ENCODE peak calls at places on chromosome 3, in ten cellular contexts. S is lower leg skin, E is tibial nerve, J is breast epithelium, B is heart left ventricle, C is upper lobe of left lung, G is right lobe of liver, V is A549, X is thyroid gland, L is IMR-90. I is an unnamed sample.

GRCh38 chr3:185796431-185797107 is 28.3 kb downstream of the IGF2BP2 start:
- DNase-seq in S (no peak), E (no peak), J (no peak), B (no peak), C (no peak), G (no peak), V (peak), X (peak), L (peak), I (peak)

GRCh38 chr3:85161544-85161943 is 202.8 kb downstream of the CADM2 start:
- DNase-seq in S (no peak), E (no peak), J (no peak), B (no peak), C (no peak), G (no peak), V (peak), X (no peak), L (no peak), I (no peak)

GRCh38 chr3:40490916-40491315 is 14.0 kb downstream of the ZNF619 start:
- DNase-seq in S (no peak), E (no peak), J (no peak), B (no peak), C (no peak), G (no peak), V (no peak), X (no peak), L (peak), I (no peak)

GRCh38 chr3:106257172-106257571 is 388.4 kb upstream of the CBLB start:
- DNase-seq in S (no peak), E (no peak), J (no peak), B (no peak), C (no peak), G (no peak), V (no peak), X (no peak), L (no peak), I (no peak)

GRCh38 chr3:42653560-42654330 is at the start of gene ZBTB47:
- DNase-seq in S (peak), E (peak), J (peak), B (peak), C (peak), G (peak), V (no peak), X (peak), L (no peak), I (peak)

GRCh38 chr3:77563012-77563411 is 523.1 kb downstream of the ROBO2 start:
- DNase-seq in S (no peak), E (no peak), J (no peak), B (no peak), C (no peak), G (no peak), V (no peak), X (no peak), L (no peak), I (no peak)

GRCh38 chr3:104564045-104564643 is 802.6 kb upstream of the ALCAM start:
- DNase-seq in S (no peak), E (peak), J (peak), B (no peak), C (no peak), G (no peak), V (peak), X (peak), L (peak), I (peak)

GRCh38 chr3:144415492-144415891 is 443.9 kb downstream of the DIPK2A start:
- DNase-seq in S (no peak), E (no peak), J (no peak), B (no peak), C (no peak), G (no peak), V (no peak), X (no peak), L (no peak), I (no peak)

GRCh38 chr3:152719264-152719663 is 115.7 kb upstream of the P2RY1 start:
- DNase-seq in S (no peak), E (no peak), J (no peak), B (no peak), C (no peak), G (no peak), V (no peak), X (no peak), L (peak), I (no peak)

GRCh38 chr3:9951962-9952805 is at the start of gene PRRT3:
- DNase-seq in S (no peak), E (no peak), J (no peak), B (no peak), C (peak), G (no peak), V (no peak), X (peak), L (peak), I (no peak)

GRCh38 chr3:45864760-45865567 is 21.4 kb upstream of the CCR9 start:
- DNase-seq in S (no peak), E (no peak), J (no peak), B (no peak), C (no peak), G (no peak), V (no peak), X (no peak), L (no peak), I (no peak)

GRCh38 chr3:122618614-122619013 is 41.2 kb downstream of the PARP15 start:
- DNase-seq in S (no peak), E (no peak), J (no peak), B (no peak), C (no peak), G (no peak), V (no peak), X (no peak), L (no peak), I (no peak)

GRCh38 chr3:122621112-122621511 is 43.7 kb downstream of the PARP15 start:
- DNase-seq in S (no peak), E (no peak), J (no peak), B (no peak), C (no peak), G (no peak), V (no peak), X (no peak), L (no peak), I (no peak)

GRCh38 chr3:122619040-122619439 is 41.6 kb downstream of the PARP15 start:
- DNase-seq in S (no peak), E (no peak), J (no peak), B (no peak), C (no peak), G (no peak), V (no peak), X (no peak), L (no peak), I (no peak)

GRCh38 chr3:122623430-122623829 is 46.0 kb downstream of the PARP15 start:
- DNase-seq in S (no peak), E (no peak), J (no peak), B (no peak), C (no peak), G (no peak), V (no peak), X (no peak), L (no peak), I (no peak)

DNA sequence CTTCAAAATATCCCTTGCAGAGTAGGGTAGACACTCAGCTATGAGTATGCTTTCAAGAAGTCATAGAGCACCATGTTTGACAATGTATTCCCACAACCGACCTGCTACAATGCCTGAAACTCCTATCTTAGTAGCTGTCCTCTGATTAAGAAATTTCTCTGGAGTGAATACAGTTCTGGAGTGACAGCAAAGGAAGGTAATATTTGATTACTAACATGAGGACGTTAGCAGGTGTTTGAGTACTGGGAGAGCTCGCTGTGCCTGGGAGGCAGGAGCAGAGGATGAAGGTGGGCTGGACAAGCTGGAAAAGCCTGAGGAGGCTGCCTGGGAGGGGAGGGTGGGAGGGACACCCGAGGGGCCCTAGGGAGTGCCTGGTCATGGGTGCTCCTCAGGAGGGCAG is 42.9 kb downstream of the PARP15 start:
- DNase-seq in S (no peak), E (no peak), J (no peak), B (no peak), C (no peak), G (no peak), V (no peak), X (no peak), L (no peak), I (no peak)
- TF ChIP-seq CTCF in S (no peak), E (no peak), J (no peak), B (no peak), C (no peak), G (no peak), V (no peak), X (no peak), L (no peak), I (no peak)

GRCh38 chr3:131381445-131382291 is at the start of gene NUDT16:
- DNase-seq in S (peak), E (peak), J (peak), B (peak), C (peak), G (peak), V (peak), X (peak), L (peak), I (peak)
- TF ChIP-seq POLR2A in S (peak), E (peak), J (peak), B (peak), C (peak), G (peak), V (peak), X (peak), L (peak), I (peak)

DNA sequence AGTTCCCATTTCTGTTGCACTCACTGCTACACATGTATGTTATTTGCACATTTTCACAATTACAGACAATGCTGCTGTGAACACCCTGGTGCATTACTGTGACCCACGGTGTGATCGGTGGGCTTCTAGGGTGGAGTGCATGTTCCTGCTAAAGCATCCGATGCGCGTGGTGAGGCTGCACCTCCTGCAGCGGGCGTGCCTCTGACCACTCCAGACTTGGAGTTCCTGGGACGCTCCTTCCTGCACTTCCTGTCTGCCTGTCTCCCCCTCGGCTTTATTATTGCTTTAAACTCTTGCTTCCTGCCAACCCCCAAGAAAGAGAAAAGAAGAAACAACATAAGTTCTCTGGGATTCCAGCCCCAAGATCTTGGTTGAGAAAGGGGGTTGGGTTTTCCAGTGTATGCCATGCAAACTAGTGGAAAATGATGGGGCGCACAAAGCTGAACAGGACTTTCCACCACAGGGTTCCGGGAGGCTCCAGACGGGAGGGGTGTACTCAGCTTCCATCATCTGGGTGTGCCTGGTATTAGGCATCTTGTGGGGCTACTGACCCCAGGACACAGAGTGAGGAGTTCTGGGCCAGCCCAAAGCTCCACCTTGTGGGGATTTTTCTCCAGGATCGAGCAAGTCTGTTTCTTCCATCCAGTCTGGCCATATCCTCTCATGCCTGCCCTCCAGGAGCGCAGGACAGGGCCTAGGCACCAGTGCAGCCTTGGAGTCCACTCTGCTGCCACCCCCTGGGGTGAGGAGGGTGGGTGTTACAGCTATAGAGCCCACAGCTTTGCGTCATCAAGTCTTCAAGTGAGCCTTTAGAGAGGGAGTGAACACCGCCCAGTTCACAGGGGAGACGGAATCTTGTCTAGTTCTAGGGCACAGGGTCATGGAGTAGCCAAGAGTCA is 11.2 kb downstream of the RPL32 start:
- DNase-seq in S (no peak), E (no peak), J (no peak), B (no peak), C (no peak), G (no peak), V (no peak), X (no peak), L (no peak), I (no peak)
- TF ChIP-seq CTCF in S (no peak), E (no peak), J (no peak), B (no peak), C (no peak), G (no peak), V (peak), X (no peak), L (peak), I (no peak)

DNA sequence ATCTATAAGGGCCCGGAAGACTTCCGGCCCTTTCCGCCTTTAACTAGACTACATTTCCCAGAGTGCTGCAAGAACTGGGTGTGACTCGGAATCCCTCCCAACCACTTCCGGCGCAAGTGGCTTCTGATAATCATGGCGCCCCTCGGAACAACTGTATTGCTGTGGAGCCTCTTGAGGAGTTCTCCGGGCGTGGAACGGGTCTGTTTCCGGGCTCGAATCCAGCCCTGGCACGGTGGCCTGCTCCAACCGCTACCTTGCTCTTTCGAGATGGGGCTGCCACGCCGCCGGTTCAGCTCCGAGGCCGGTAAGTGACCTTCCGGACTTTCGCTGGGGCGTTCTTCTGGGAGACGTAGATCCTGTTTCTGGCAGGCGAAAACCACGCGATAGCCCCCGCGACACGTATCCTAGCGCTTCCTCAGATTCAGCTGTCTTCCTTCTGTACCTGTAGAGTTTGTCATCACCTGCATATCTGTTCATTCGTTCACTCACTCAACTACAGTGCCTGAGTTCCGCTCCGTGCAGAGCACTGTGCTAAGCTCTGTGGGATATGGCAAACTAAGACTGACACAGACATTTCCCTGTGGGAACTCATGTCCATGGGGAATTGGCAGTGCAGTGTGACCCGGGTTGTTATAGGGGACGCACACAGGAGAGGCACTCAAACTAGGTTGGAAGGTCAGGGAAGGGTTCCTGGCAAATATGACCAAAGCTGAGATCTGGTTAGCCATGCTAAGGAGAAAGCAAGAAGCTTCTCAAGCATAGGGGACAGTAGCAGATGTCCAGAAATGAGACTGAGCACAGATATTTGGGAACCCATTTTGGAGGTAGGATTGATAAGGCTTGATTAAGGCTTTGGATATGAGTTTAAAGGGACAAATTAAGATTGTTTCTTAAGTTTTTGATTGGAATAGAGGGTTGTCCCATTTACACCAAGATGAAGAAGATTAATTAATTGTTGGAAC is at the start of gene MRPS22:
- DNase-seq in S (peak), E (peak), J (peak), B (peak), C (peak), G (peak), V (peak), X (peak), L (peak), I (peak)
- TF ChIP-seq POLR2A in S (no peak), E (no peak), J (no peak), B (no peak), C (no peak), G (peak), V (peak), X (no peak), L (peak), I (peak)

DNA sequence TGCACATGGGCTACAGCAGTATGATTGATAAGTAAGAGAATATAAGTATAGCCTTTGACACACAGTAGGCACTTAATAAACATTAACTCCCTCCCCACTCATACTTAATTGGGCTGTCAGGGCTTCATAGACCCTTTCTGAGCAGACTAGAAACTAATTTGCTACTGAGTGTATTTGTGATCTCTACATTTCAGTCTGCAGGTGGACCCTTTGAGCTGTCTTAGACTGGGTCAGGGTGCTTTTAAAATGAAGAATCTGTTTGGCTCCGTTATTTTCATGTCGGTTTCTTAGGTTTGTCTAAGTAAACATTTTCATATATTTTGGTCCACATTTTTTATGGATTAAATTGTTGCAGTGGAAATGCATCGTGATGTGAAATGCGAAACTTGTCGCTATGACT is 50.3 kb upstream of the SELENOK start:
- DNase-seq in S (no peak), E (no peak), J (no peak), B (no peak), C (no peak), G (no peak), V (no peak), X (no peak), L (no peak), I (no peak)
- TF ChIP-seq CTCF in S (no peak), E (no peak), J (no peak), B (no peak), C (no peak), G (no peak), V (no peak), X (no peak), L (no peak), I (no peak)

DNA sequence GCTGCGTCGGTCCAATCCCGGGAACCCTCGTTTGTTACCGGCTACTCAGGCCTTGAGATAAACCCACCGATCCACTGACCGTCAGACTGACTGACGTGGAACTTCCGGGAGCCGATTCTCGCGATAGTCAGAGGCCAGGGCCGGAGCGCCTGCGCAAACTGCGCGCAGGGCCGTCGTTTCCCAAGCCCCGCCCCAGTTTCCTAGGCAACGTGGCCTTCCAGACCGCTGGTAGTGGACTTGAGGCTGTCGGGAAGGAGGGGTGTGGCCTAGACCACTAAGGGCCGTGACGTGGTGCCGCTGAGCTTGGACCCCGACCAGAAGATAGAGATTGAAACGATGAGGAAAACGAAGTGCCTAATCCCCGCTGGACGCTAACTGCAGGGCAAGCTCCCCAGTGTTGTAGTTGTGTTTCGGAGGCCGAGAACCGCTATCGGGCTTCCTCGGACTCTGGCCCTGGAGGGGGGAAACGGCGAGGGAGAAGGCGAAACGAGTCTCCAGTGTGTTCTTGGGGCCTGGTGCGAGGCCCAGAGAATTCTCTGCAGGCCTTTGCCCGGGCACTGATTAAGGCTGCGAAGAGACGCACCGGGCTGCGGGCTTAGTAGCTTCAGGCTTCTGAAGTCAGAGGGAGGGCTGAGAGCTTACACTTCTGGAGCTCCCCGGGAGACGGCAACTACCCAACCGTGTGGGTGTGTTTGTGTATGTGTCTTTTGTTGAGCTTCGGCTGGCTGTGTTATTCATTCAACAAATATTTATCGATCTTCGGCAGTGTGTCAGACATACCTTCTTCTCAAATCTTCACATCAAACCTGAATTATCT is at the start of gene COPB2:
- DNase-seq in S (peak), E (peak), J (peak), B (peak), C (peak), G (peak), V (peak), X (peak), L (peak), I (peak)
- TF ChIP-seq POLR2A in S (peak), E (peak), J (peak), B (no peak), C (peak), G (peak), V (peak), X (peak), L (peak), I (peak)